ENCODE peak calls at places on chromosomes 13 and 19, in six cellular contexts. D, N, T, M, Z and S are unnamed samples.
A peak's percentile ranks its signal among the peaks of the same experiment; 100 is the strongest.

GRCh38 chr19:31283701-31284100 is 65.5 kb downstream of the TSHZ3 start:
- DNase-seq in M (peak; percentile 51), T (no peak), N (no peak), D (no peak), Z (no peak), S (no peak)

GRCh38 chr13:23825179-23825578 is 64.0 kb downstream of the MIPEP start:
- DNase-seq in T (no peak), Z (no peak), D (no peak), M (no peak), N (no peak), S (no peak)

GRCh38 chr19:28495046-28495445 is 717.9 kb downstream of the UQCRFS1 start:
- DNase-seq in T (no peak), D (no peak), M (no peak), N (no peak), Z (peak; percentile 18), S (no peak)

GRCh38 chr19:13804830-13805683 is 9.8 kb downstream of the ZSWIM4 start:
- DNase-seq in D (no peak), Z (no peak), T (no peak), M (no peak), N (no peak), S (no peak)

GRCh38 chr19:32901504-32902161 is 32.1 kb upstream of the SLC7A9 start:
- DNase-seq in M (no peak), N (no peak), Z (no peak), T (no peak), D (no peak), S (no peak)

GRCh38 chr19:38004505-38005223 is 97.7 kb downstream of the SIPA1L3 start:
- DNase-seq in D (peak; percentile 91), N (peak; percentile 95), M (peak; percentile 94), Z (peak; percentile 98), T (peak; percentile 67), S (peak; percentile 78)

GRCh38 chr13:79398915-79399314 is 7.1 kb downstream of the RBM26 start:
- DNase-seq in M (no peak), Z (no peak), N (no peak), D (no peak), T (no peak), S (no peak)

GRCh38 chr19:18232540-18233223 is 6.4 kb upstream of the PDE4C start:
- DNase-seq in Z (no peak), T (no peak), D (no peak), M (no peak), N (no peak), S (peak; percentile 59)

GRCh38 chr19:3034194-3034844 is 5.2 kb upstream of the TLE2 start:
- DNase-seq in M (no peak), N (no peak), D (peak; percentile 21), Z (peak; percentile 53), T (no peak), S (no peak)

GRCh38 chr19:16416996-16417395 is 54.8 kb downstream of the EPS15L1 start:
- DNase-seq in Z (no peak), M (no peak), D (no peak), N (no peak), T (no peak), S (no peak)

GRCh38 chr19:2511570-2511969 is 35.6 kb downstream of the GADD45B start:
- DNase-seq in M (no peak), N (no peak), Z (no peak), T (no peak), D (no peak), S (no peak)

GRCh38 chr13:24923305-24923640 is 159.3 kb downstream of the RNF17 start:
- DNase-seq in M (no peak), D (peak; percentile 47), N (peak; percentile 85), T (no peak), Z (peak; percentile 86), S (no peak)

GRCh38 chr13:30730526-30730925 is 4.8 kb upstream of the ALOX5AP start:
- DNase-seq in Z (no peak), D (no peak), T (no peak), M (no peak), N (no peak), S (no peak)